ENCODE peak calls at places on chromosomes 2 and 18, in eight cellular contexts. D is MM.1S, I is heart right ventricle, L is BJ, R is pancreas, U is brain microvascular endothelial cell, H is fibroblast of mammary gland, A is sigmoid colon. B is an unnamed sample.

GRCh38 chr2:196511258-196511971 is 128.1 kb upstream of the CCDC150 start:
- DNase-seq in D (no peak), I (no peak), L (no peak), R (no peak), U (no peak), H (no peak), A (no peak), B (no peak)

GRCh38 chr2:190763901-190764514 is 115.1 kb downstream of the NAB1 start:
- DNase-seq in D (no peak), I (no peak), L (no peak), R (no peak), U (peak), H (peak), A (no peak), B (no peak)

GRCh38 chr2:236874866-236875481 is 210.7 kb upstream of the COPS8 start:
- DNase-seq in D (no peak), I (no peak), L (no peak), R (no peak), U (no peak), H (no peak), A (no peak), B (no peak)

GRCh38 chr2:185668710-185669109 is 69.9 kb upstream of the FSIP2 start:
- DNase-seq in D (no peak), I (no peak), L (no peak), R (no peak), U (no peak), H (no peak), A (no peak), B (no peak)

GRCh38 chr2:227365833-227366232 is 13.3 kb downstream of the TM4SF20 start:
- DNase-seq in D (no peak), I (no peak), L (no peak), R (no peak), U (peak), H (peak), A (no peak), B (no peak)

GRCh38 chr2:96099861-96100798 is 16.2 kb downstream of the ADRA2B start:
- DNase-seq in D (no peak), I (peak), L (no peak), R (no peak), U (no peak), H (no peak), A (peak), B (no peak)

GRCh38 chr2:233399306-233400225 is 45.3 kb downstream of the DGKD start:
- DNase-seq in D (no peak), I (no peak), L (no peak), R (no peak), U (no peak), H (no peak), A (no peak), B (no peak)

GRCh38 chr2:33011941-33012340 is 65.2 kb downstream of the LTBP1 start:
- DNase-seq in D (no peak), I (no peak), L (no peak), R (no peak), U (peak), H (no peak), A (no peak), B (no peak)

GRCh38 chr2:134445116-134445515 is 191.2 kb downstream of the MGAT5 start:
- DNase-seq in D (no peak), I (no peak), L (no peak), R (no peak), U (no peak), H (no peak), A (no peak), B (no peak)

GRCh38 chr2:20676353-20677215 is 9.6 kb downstream of the GDF7 start:
- DNase-seq in D (peak), I (no peak), L (no peak), R (no peak), U (no peak), H (no peak), A (no peak), B (peak)

GRCh38 chr2:20103514-20103913 is 52.1 kb upstream of the LAPTM4A start:
- DNase-seq in D (peak), I (no peak), L (no peak), R (no peak), U (peak), H (peak), A (no peak), B (no peak)

GRCh38 chr2:120589782-120590608 is 145.7 kb upstream of the GLI2 start:
- DNase-seq in D (no peak), I (no peak), L (peak), R (no peak), U (peak), H (peak), A (no peak), B (no peak)

GRCh38 chr18:9701604-9702324 is 6.3 kb upstream of the RAB31 start:
- DNase-seq in D (no peak), I (no peak), L (no peak), R (no peak), U (no peak), H (no peak), A (peak), B (no peak)

GRCh38 chr2:211690736-211691135 is 847.9 kb downstream of the ERBB4 start:
- DNase-seq in D (no peak), I (no peak), L (no peak), R (no peak), U (no peak), H (no peak), A (no peak), B (no peak)

GRCh38 chr2:74253937-74254336 is 55.5 kb downstream of the MTHFD2 start:
- DNase-seq in D (no peak), I (peak), L (no peak), R (no peak), U (no peak), H (peak), A (no peak), B (no peak)

GRCh38 chr2:151162185-151162584 is 99.5 kb downstream of the RBM43 start:
- DNase-seq in D (no peak), I (no peak), L (no peak), R (no peak), U (peak), H (peak), A (no peak), B (no peak)

GRCh38 chr2:147182260-147182659 is 662.6 kb upstream of the ACVR2A start:
- DNase-seq in D (peak), I (no peak), L (no peak), R (no peak), U (no peak), H (peak), A (no peak), B (no peak)

GRCh38 chr2:29606105-29606871 is 315.1 kb downstream of the ALK start:
- DNase-seq in D (no peak), I (no peak), L (peak), R (no peak), U (peak), H (peak), A (no peak), B (no peak)

GRCh38 chr2:133732982-133733670 is 164.9 kb upstream of the NCKAP5 start:
- DNase-seq in D (no peak), I (no peak), L (no peak), R (no peak), U (no peak), H (no peak), A (no peak), B (no peak)

GRCh38 chr2:209532321-209532720 is 108.5 kb downstream of the MAP2 start:
- DNase-seq in D (no peak), I (no peak), L (no peak), R (no peak), U (no peak), H (peak), A (no peak), B (no peak)

GRCh38 chr18:23196119-23197004 is 61.1 kb downstream of the CABLES1 start:
- DNase-seq in D (peak), I (no peak), L (no peak), R (no peak), U (no peak), H (no peak), A (no peak), B (no peak)

GRCh38 chr2:127358971-127359370 is 28.8 kb downstream of the MAP3K2 start:
- DNase-seq in D (no peak), I (no peak), L (no peak), R (no peak), U (no peak), H (no peak), A (no peak), B (no peak)

GRCh38 chr2:127356531-127356930 is 31.2 kb downstream of the MAP3K2 start:
- DNase-seq in D (no peak), I (no peak), L (no peak), R (no peak), U (no peak), H (peak), A (no peak), B (no peak)

GRCh38 chr2:127358044-127358443 is 29.7 kb downstream of the MAP3K2 start:
- DNase-seq in D (no peak), I (no peak), L (no peak), R (no peak), U (no peak), H (peak), A (no peak), B (no peak)

GRCh38 chr2:127351603-127352002 is 36.2 kb downstream of the MAP3K2 start:
- DNase-seq in D (no peak), I (no peak), L (no peak), R (no peak), U (no peak), H (no peak), A (no peak), B (no peak)

DNA sequence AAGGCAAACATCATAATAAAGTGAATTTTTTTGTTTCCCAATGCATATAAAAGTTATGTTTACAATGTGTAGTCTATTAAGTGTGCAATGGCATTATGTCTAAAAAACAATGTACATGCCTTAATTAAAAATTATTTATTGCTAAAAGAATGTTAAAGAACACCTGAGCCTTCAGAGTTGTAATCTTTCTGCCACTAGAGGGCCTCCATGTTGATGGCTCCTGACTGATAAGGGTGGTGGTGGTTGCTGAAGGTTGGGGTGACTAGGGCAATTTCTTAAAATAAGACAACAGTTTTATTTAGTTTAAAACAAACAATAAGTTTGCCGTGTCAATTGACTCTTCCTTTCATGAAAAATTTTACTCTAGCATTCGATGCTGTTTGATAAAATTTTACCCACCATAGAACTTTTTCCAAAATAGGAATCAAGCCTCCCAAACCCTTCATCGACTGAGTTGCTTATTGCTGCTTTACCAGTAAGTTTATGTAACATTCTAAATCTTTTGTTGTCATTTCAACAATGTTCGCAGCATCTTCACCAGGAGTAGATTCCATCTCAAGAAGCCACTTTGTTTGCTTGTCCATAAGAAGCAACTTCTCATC is 32.3 kb downstream of the MAP3K2 start:
- DNase-seq in D (peak), I (no peak), L (no peak), R (no peak), U (no peak), H (peak), A (no peak), B (no peak)
- TF ChIP-seq CTCF in D (peak), I (peak), L (peak), R (peak), U (peak), H (peak), A (peak), B (peak)

DNA sequence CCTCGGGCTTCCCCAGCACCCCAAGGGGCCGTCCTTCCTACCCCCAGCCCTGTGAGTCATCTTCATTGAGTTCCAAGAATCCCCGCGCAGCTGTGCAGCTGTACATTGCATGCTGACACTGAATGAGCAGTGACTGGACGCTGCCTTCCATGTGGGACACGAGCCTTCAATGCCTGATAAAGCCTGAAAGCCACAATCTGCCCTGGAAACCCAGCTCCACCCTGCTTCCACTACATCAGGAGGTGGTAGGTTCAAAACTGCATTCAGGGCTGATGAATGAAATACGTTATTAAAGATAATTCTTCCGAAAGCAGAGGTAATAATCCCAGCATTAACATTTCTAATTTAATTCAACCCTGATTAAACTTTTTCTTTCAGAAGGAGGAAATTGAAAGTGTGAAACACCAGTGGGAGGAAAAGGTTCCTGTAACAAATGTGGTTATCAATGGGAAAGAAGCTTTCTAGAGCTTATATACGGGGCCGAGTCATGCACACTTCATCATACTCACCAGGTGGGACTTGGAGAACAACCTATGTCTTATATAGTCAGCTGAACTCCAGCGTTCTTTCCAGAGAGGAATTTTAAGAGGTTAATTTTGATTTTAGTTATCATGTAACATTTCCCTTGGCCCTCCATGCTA is 360.1 kb downstream of the LPIN1 start:
- DNase-seq in D (no peak), I (peak), L (peak), R (peak), U (peak), H (peak), A (peak), B (peak)
- TF ChIP-seq CTCF in D (no peak), I (no peak), L (no peak), R (no peak), U (peak), H (no peak), A (no peak), B (no peak)

DNA sequence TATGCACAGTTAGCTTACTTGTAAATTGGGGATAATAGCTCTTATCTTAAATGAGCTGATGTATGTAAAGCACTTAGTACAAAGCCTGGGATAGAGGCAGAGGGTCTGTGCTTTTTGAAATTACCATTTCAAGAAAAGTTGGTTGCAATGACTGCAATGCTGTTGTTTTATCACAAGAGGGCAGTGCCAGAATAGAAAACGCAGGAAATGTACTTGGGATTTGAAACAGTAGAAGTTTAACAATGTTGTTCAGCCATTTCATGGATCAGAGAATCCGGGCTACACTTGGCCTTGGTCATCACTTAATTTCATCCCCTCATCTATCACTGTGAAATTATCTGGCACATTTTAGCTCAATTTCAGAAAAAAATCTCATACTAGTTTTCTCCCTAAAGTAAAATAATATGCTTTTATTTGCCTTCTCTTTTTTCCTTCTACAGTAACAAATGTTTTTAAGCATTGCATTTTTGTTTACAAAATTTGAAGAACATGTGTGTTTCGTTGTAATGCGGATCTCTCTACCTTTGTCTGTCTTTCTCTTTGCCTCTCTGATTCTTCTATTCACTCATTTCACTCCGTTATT is 70.9 kb downstream of the RAPGEF4 start:
- DNase-seq in D (peak), I (peak), L (no peak), R (no peak), U (peak), H (peak), A (no peak), B (peak)
- TF ChIP-seq CTCF in D (peak), I (peak), L (peak), R (peak), U (peak), H (peak), A (peak), B (peak)

DNA sequence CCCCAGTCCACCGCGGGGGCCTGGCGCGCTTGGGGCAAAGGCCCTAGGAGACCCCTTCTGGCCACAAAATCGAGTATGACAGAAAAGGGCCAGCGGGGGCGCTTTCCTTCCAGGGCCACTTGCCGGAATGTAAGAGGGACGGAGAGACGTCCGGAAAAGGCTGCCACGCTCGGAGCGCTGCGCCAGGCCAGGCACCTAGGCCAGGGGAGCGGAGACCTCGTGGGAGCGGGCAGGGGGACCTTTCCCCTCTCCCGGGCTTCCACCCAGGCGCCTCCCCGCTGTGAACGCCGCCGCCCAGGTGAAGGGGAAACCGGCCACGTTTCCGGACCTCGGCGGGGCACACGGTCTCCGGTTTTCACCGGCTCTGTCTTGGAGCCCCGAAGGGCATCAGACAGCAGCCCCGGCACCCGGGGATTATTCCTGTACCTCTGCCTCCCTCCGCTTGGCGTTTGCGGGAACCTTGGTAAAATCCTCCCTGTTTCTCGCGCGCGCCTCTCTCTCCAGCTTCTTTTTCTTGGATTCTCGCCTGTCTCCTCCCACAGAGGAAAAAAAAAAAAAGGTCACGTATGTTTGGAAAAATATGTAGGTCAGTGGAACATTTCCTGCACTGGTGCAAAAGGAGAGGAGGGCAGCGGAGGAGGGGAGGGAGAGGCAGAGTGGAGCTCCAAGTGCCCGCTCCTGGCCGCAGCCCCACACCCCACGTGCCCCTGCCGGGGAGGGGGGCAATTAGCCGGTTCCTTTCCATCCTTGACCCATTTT is 1.2 kb upstream of the NPAS2 start:
- DNase-seq in D (no peak), I (peak), L (no peak), R (peak), U (peak), H (peak), A (peak), B (peak)
- TF ChIP-seq CTCF in D (no peak), I (no peak), L (peak), R (no peak), U (peak), H (peak), A (no peak), B (no peak)

B was measured in GM13976.